ENCODE peak calls at places on chromosomes 12 and 14, in five cellular contexts. S is fibroblast of lung, Z is thyroid gland, Q is body of pancreas, B is AG10803. J is an unnamed sample.

GRCh38 chr14:30260772-30261607 is 298.0 kb upstream of the G2E3 start:
- DNase-seq in B (no peak), Z (no peak), S (no peak), Q (no peak), J (no peak)

GRCh38 chr14:54354096-54354495 is 42.7 kb upstream of the CDKN3 start:
- DNase-seq in Q (no peak), S (no peak), Z (no peak), B (no peak), J (no peak)

GRCh38 chr14:102930753-102931579 is 8.5 kb downstream of the AMN start:
- DNase-seq in Q (no peak), Z (peak), S (peak), B (peak), J (peak)

GRCh38 chr12:25249951-25250738 is 584 bp downstream of the KRAS start:
- DNase-seq in B (peak), Q (peak), S (no peak), Z (peak), J (peak)

GRCh38 chr12:110704750-110705149 is 15.8 kb upstream of the HVCN1 start:
- DNase-seq in Z (no peak), Q (peak), S (no peak), B (no peak), J (peak)

GRCh38 chr14:96121660-96122395 is 82.7 kb downstream of the C14orf132 start:
- DNase-seq in S (peak), B (peak), Q (no peak), Z (no peak), J (no peak)

GRCh38 chr14:52821805-52822250 is 30.4 kb upstream of the GNPNAT1 start:
- DNase-seq in S (no peak), B (no peak), Q (no peak), Z (no peak), J (no peak)

GRCh38 chr14:64763089-64763782 is 59.0 kb downstream of the PLEKHG3 start:
- DNase-seq in B (no peak), S (no peak), Q (no peak), Z (no peak), J (no peak)

GRCh38 chr14:24780278-24780677 is 146.3 kb upstream of the GZMB start:
- DNase-seq in S (no peak), B (no peak), Z (no peak), Q (no peak), J (no peak)

GRCh38 chr14:70254476-70254961 is 65.8 kb upstream of the SLC8A3 start:
- DNase-seq in Z (peak), S (peak), B (peak), Q (peak), J (peak)

GRCh38 chr14:70259420-70259819 is 70.7 kb upstream of the SLC8A3 start:
- DNase-seq in Z (no peak), S (no peak), B (no peak), Q (no peak), J (no peak)

DNA sequence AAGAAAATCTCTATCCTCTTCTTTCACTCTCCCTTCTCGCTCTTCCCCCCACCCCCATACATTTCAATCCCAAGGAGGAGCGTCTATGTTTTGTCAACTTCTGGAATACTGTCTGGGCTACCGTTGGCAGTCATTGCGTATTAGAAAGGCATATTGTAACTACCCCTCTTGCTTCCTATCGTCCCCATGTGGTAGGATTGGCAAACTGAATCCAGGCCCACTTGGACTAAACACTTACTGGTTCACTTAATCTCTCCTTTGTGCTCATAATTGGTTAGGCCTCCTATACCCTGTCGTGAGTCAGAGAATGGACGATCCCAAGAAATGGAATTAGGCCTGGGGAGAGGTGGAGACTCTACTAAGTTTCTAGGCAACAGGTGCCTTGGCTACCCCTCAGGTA is 68.8 kb upstream of the SLC8A3 start:
- DNase-seq in S (no peak), Q (no peak), Z (no peak), B (no peak), J (peak)
- TF ChIP-seq CTCF in S (no peak), Q (no peak), Z (no peak), B (peak), J (peak)

DNA sequence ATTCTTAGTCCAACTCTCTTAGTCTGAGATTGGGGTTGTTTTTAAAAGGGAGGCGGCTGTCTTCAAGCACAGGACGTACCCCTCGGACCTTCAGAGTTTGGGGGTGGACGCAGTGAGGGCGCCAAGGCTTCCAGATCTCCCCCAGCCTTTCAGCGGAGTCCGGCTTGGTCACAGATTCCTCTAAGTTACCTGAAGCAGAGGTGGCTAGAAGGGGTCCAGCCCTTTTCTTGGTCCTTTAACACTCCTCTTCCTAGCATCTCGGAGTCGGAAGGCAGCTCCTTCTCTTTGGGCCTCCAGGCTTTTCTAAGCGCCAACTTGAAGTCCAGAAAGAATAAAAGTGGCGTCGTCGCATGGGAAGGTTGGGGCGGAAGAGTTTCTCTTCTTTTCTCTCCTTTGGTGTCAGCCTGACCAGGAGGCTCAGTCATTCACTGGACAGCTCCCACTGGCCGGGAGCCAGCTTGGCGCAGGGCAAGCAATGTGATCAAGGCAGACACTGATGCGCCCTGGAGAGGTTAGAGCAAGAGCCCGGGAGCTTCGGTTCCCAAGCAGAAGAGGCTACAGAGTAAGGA is 9.6 kb downstream of the OR6S1 start:
- DNase-seq in B (peak), S (peak), Q (peak), Z (peak), J (peak)
- H3K4me3 ChIP-seq in B (peak), S (peak), Q (no peak), Z (no peak), J (peak)

GRCh38 chr12:31008241-31008711 is 65.4 kb upstream of the DDX11 start:
- DNase-seq in S (no peak), Q (no peak), Z (no peak), B (no peak), J (no peak)

GRCh38 chr12:31005944-31006361 is 67.7 kb upstream of the DDX11 start:
- DNase-seq in S (peak), Z (no peak), B (peak), Q (no peak), J (peak)

GRCh38 chr12:31007636-31008175 is 66.0 kb upstream of the DDX11 start:
- DNase-seq in B (no peak), S (no peak), Z (no peak), Q (no peak), J (no peak)

GRCh38 chr12:31006416-31007152 is 67.1 kb upstream of the DDX11 start:
- DNase-seq in Q (no peak), Z (no peak), B (no peak), S (no peak), J (no peak)

GRCh38 chr12:31007153-31007495 is 66.5 kb upstream of the DDX11 start:
- DNase-seq in B (no peak), S (no peak), Q (no peak), Z (no peak), J (no peak)
- TF ChIP-seq CTCF in B (no peak), S (no peak), Q (no peak), Z (no peak), J (no peak)

GRCh38 chr12:30437616-30438015 is 258.1 kb downstream of the IPO8 start:
- DNase-seq in Q (no peak), Z (no peak), S (peak), B (peak), J (no peak)

GRCh38 chr12:30438526-30439120 is 257.0 kb downstream of the IPO8 start:
- DNase-seq in S (no peak), Z (no peak), B (no peak), Q (no peak), J (no peak)

GRCh38 chr12:30437044-30437443 is 258.6 kb downstream of the IPO8 start:
- DNase-seq in Z (no peak), S (peak), Q (no peak), B (no peak), J (no peak)

GRCh38 chr12:30440826-30441602 is 254.7 kb downstream of the IPO8 start:
- DNase-seq in S (peak), Q (no peak), Z (no peak), B (peak), J (peak)
- H3K4me3 ChIP-seq in S (no peak), Q (no peak), Z (no peak), B (no peak), J (no peak)

GRCh38 chr14:23568600-23569310 is 1.2 kb upstream of the AP1G2 start:
- DNase-seq in Q (no peak), Z (no peak), S (no peak), B (no peak), J (no peak)
- TF ChIP-seq CTCF in Q (no peak), Z (no peak), S (peak), B (no peak), J (peak)

GRCh38 chr12:28237423-28237822 is 47.2 kb downstream of the CCDC91 start:
- DNase-seq in B (no peak), Z (no peak), Q (no peak), S (no peak), J (peak)

GRCh38 chr12:28239918-28240317 is 49.7 kb downstream of the CCDC91 start:
- DNase-seq in S (no peak), Z (no peak), B (no peak), Q (no peak), J (no peak)

GRCh38 chr12:28235017-28235416 is 44.8 kb downstream of the CCDC91 start:
- DNase-seq in Z (no peak), B (no peak), Q (no peak), S (no peak), J (no peak)

GRCh38 chr12:28232212-28232928 is 42.1 kb downstream of the CCDC91 start:
- DNase-seq in B (no peak), Q (no peak), Z (no peak), S (no peak), J (no peak)

GRCh38 chr12:28235985-28236384 is 45.7 kb downstream of the CCDC91 start:
- DNase-seq in S (no peak), B (no peak), Z (no peak), Q (no peak), J (no peak)
- H3K4me3 ChIP-seq in S (no peak), B (no peak), Z (no peak), Q (no peak), J (no peak)

GRCh38 chr14:98347686-98348085 is 924.3 kb downstream of the BCL11B start:
- DNase-seq in S (no peak), Q (no peak), Z (no peak), B (no peak), J (no peak)
- TF ChIP-seq CTCF in S (no peak), Q (no peak), Z (no peak), B (no peak), J (no peak)

GRCh38 chr14:22979748-22980392 is 2.5 kb downstream of the AJUBA start:
- DNase-seq in Z (no peak), S (no peak), B (no peak), Q (no peak), J (peak)
- H3K4me3 ChIP-seq in Z (no peak), S (peak), B (peak), Q (no peak), J (peak)

GRCh38 chr12:130145731-130146130 is 16.5 kb upstream of the FZD10 start:
- DNase-seq in S (no peak), Q (no peak), B (no peak), Z (no peak), J (no peak)

GRCh38 chr12:130152386-130152785 is 9.9 kb upstream of the FZD10 start:
- DNase-seq in S (no peak), Q (no peak), Z (no peak), B (no peak), J (no peak)

GRCh38 chr12:130144256-130144655 is 18.0 kb upstream of the FZD10 start:
- DNase-seq in S (no peak), Z (no peak), B (no peak), Q (no peak), J (no peak)

GRCh38 chr12:130146532-130146931 is 15.7 kb upstream of the FZD10 start:
- DNase-seq in B (no peak), S (no peak), Z (no peak), Q (no peak), J (no peak)

DNA sequence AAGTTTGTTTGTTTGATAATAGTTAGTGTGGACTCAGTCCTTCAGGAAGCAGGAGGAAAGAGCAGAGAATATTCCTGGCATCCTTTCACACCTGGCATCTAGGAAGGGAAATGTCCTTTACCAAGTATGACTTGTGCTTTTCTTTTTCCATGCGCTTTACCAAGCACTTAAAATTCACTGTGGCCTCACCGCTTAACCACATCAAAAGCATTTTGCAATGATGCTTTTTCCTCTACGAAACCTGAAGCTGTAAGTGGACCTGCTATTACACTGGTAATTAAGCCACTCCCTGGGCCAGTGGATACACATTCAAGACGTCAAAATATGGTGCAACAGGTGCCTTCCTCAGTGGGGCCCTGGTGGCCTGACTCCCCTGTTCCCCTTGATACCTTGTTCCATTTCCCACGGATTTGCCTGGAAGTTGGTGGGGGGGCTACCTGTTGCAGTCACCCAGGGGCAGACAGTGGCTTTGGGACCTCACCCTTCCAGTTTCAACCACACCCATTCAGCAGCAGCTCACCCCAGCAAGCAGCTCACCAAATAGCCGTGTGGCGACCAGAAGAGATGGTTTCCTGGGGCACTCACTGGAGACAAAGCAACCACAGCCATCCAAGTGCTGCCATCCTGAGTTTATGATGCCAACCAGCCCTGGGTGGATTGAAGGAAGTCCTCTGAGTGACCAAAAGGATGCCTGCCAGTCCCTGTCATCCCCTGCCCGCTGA is 14.2 kb upstream of the FZD10 start:
- DNase-seq in B (no peak), Z (no peak), Q (no peak), S (no peak), J (peak)
- TF ChIP-seq CTCF in B (no peak), Z (no peak), Q (no peak), S (no peak), J (no peak)

GRCh38 chr12:102954143-102954542 is 3.3 kb upstream of the ASCL1 start:
- DNase-seq in B (no peak), Z (no peak), Q (no peak), S (no peak), J (no peak)

GRCh38 chr12:102948941-102949352 is 8.5 kb upstream of the ASCL1 start:
- DNase-seq in S (peak), B (peak), Q (peak), Z (peak), J (peak)

GRCh38 chr12:102953221-102953620 is 4.3 kb upstream of the ASCL1 start:
- DNase-seq in S (no peak), Q (no peak), Z (no peak), B (no peak), J (no peak)

GRCh38 chr12:102950950-102951490 is 6.5 kb upstream of the ASCL1 start:
- DNase-seq in Q (no peak), Z (no peak), S (no peak), B (no peak), J (no peak)

GRCh38 chr12:102950107-102950949 is 7.1 kb upstream of the ASCL1 start:
- DNase-seq in S (no peak), Z (no peak), B (no peak), Q (peak), J (no peak)
- H3K4me3 ChIP-seq in S (no peak), Z (no peak), B (no peak), Q (no peak), J (no peak)